ENCODE peak calls at places on chromosomes 1 and 21, in six cellular contexts. One of them, this sample, is unnamed.

GRCh38 chr21:36203603-36203889 is 46.9 kb downstream of the DOP1B start:
- DNase-seq in HepG2: peak; percentile 34
- DNase-seq in H1: no peak
- DNase-seq in GM12891: peak; percentile 49
- DNase-seq in K562: peak; percentile 24
- DNase-seq in GM12878: peak; percentile 16
- DNase-seq in this sample: peak; percentile 40

GRCh38 chr1:228152918-228153258 is 3.2 kb downstream of the GJC2 start:
- DNase-seq in HepG2: no peak
- DNase-seq in H1: no peak
- DNase-seq in GM12891: peak; percentile 12
- DNase-seq in K562: no peak
- DNase-seq in GM12878: no peak
- DNase-seq in this sample: no peak

GRCh38 chr21:15870819-15871218 is 141.0 kb downstream of the USP25 start:
- DNase-seq in HepG2: no peak
- DNase-seq in H1: no peak
- DNase-seq in GM12891: no peak
- DNase-seq in K562: no peak
- DNase-seq in GM12878: no peak
- DNase-seq in this sample: no peak

GRCh38 chr1:57843760-57844159 is 419.9 kb upstream of the DAB1 start:
- DNase-seq in HepG2: no peak
- DNase-seq in H1: no peak
- DNase-seq in GM12891: no peak
- DNase-seq in K562: no peak
- DNase-seq in GM12878: no peak
- DNase-seq in this sample: no peak

GRCh38 chr1:186102559-186103148 is 272.4 kb downstream of the TPR start:
- DNase-seq in HepG2: no peak
- DNase-seq in H1: no peak
- DNase-seq in GM12891: no peak
- DNase-seq in K562: peak; percentile 42
- DNase-seq in GM12878: no peak
- DNase-seq in this sample: no peak

GRCh38 chr1:94720091-94720793 is 99.9 kb upstream of the SLC44A3 start:
- DNase-seq in HepG2: no peak
- DNase-seq in H1: no peak
- DNase-seq in GM12891: peak; percentile 50
- DNase-seq in K562: no peak
- DNase-seq in GM12878: peak; percentile 60
- DNase-seq in this sample: peak; percentile 37

GRCh38 chr1:156413310-156414246 is 44.6 kb downstream of the RHBG start:
- DNase-seq in HepG2: no peak
- DNase-seq in H1: no peak
- DNase-seq in GM12891: no peak
- DNase-seq in K562: no peak
- DNase-seq in GM12878: no peak
- DNase-seq in this sample: no peak

GRCh38 chr21:25283720-25284119 is 323.6 kb downstream of the MRPL39 start:
- DNase-seq in HepG2: peak; percentile 0
- DNase-seq in H1: no peak
- DNase-seq in GM12891: no peak
- DNase-seq in K562: no peak
- DNase-seq in GM12878: no peak
- DNase-seq in this sample: no peak

GRCh38 chr1:160777486-160778089 is 18.4 kb upstream of the LY9 start:
- DNase-seq in HepG2: peak; percentile 27
- DNase-seq in H1: peak; percentile 70
- DNase-seq in GM12891: no peak
- DNase-seq in K562: peak; percentile 69
- DNase-seq in GM12878: no peak
- DNase-seq in this sample: no peak

GRCh38 chr1:247177755-247178154 is 5.9 kb upstream of the ZNF124 start:
- DNase-seq in HepG2: no peak
- DNase-seq in H1: no peak
- DNase-seq in GM12891: no peak
- DNase-seq in K562: no peak
- DNase-seq in GM12878: no peak
- DNase-seq in this sample: no peak

GRCh38 chr1:54274448-54274847 is 74.5 kb downstream of the MRPL37 start:
- DNase-seq in HepG2: no peak
- DNase-seq in H1: no peak
- DNase-seq in GM12891: no peak
- DNase-seq in K562: no peak
- DNase-seq in GM12878: no peak
- DNase-seq in this sample: no peak

GRCh38 chr1:20399606-20400180 is 86.3 kb downstream of the CAMK2N1 start:
- DNase-seq in HepG2: no peak
- DNase-seq in H1: no peak
- DNase-seq in GM12891: no peak
- DNase-seq in K562: no peak
- DNase-seq in GM12878: no peak
- DNase-seq in this sample: no peak

DNA sequence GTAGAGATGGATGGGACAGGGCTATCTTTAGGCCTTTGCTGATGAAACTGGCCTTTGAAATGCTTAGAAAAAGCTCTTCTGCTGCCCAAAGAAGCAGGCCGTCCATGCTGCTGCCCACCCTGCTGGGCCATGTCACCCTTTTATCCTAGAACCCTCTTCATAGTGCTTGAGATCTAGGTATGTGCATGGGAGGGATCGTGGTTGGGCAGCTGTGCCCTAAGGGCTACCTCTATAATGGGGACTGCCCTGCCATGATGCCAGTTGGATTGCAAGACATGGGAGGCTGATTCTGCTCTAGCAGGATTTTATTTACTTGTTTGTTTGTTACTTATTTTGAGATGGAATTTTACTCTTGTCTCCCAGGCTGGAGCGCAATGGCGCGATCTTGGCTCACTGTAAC is 69.0 kb downstream of the HHAT start:
- DNase-seq in HepG2: no peak
- DNase-seq in H1: no peak
- DNase-seq in GM12891: no peak
- DNase-seq in K562: no peak
- DNase-seq in GM12878: no peak
- DNase-seq in this sample: no peak
- TF ChIP-seq TAF1 in HepG2: no peak
- TF ChIP-seq TAF1 in H1: no peak
- TF ChIP-seq TAF1 in GM12891: no peak
- TF ChIP-seq TAF1 in K562: no peak
- TF ChIP-seq TAF1 in GM12878: no peak
- TF ChIP-seq TAF1 in this sample: no peak

DNA sequence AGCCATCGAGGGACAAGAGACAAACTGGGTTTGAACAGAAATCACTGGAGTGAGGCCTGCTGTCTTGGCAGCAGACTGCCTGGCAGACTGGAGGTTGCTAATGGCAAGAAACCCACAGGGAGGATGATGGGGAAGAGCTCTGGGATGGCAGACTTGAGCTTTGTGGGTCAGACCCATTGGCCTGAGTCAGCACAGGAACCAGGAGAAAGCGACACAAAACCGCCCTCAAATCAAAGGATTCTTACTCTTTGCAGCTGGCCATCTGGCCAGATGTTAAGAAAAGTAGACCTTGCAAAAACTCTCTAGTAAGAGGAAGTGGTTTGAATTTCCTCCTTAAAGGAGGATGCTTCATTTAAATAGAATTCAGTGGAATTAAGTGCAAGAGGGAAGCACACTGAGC is 195.2 kb upstream of the JUN start:
- DNase-seq in HepG2: no peak
- DNase-seq in H1: no peak
- DNase-seq in GM12891: no peak
- DNase-seq in K562: no peak
- DNase-seq in GM12878: no peak
- DNase-seq in this sample: no peak
- TF ChIP-seq POLR2AphosphoS5 in HepG2: no peak
- TF ChIP-seq POLR2AphosphoS5 in H1: no peak
- TF ChIP-seq POLR2AphosphoS5 in GM12891: no peak
- TF ChIP-seq POLR2AphosphoS5 in K562: no peak
- TF ChIP-seq POLR2AphosphoS5 in GM12878: no peak
- TF ChIP-seq POLR2AphosphoS5 in this sample: no peak

GRCh38 chr1:1460540-1461130 is 10.9 kb upstream of the ATAD3B start:
- DNase-seq in HepG2: no peak
- DNase-seq in H1: no peak
- DNase-seq in GM12891: no peak
- DNase-seq in K562: no peak
- DNase-seq in GM12878: no peak
- DNase-seq in this sample: no peak

GRCh38 chr1:1463312-1463711 is 8.3 kb upstream of the ATAD3B start:
- DNase-seq in HepG2: no peak
- DNase-seq in H1: no peak
- DNase-seq in GM12891: no peak
- DNase-seq in K562: no peak
- DNase-seq in GM12878: no peak
- DNase-seq in this sample: no peak

GRCh38 chr1:1461721-1462317 is 9.7 kb upstream of the ATAD3B start:
- DNase-seq in HepG2: no peak
- DNase-seq in H1: no peak
- DNase-seq in GM12891: no peak
- DNase-seq in K562: no peak
- DNase-seq in GM12878: no peak
- DNase-seq in this sample: no peak

GRCh38 chr1:1462318-1462966 is 9.1 kb upstream of the ATAD3B start:
- DNase-seq in HepG2: peak; percentile 51
- DNase-seq in H1: no peak
- DNase-seq in GM12891: no peak
- DNase-seq in K562: no peak
- DNase-seq in GM12878: peak; percentile 36
- DNase-seq in this sample: peak; percentile 69
- TF ChIP-seq POLR2A in HepG2: peak; percentile 40
- TF ChIP-seq POLR2A in H1: no peak
- TF ChIP-seq POLR2A in GM12891: no peak
- TF ChIP-seq POLR2A in K562: no peak
- TF ChIP-seq POLR2A in GM12878: peak; percentile 22
- TF ChIP-seq POLR2A in this sample: no peak

DNA sequence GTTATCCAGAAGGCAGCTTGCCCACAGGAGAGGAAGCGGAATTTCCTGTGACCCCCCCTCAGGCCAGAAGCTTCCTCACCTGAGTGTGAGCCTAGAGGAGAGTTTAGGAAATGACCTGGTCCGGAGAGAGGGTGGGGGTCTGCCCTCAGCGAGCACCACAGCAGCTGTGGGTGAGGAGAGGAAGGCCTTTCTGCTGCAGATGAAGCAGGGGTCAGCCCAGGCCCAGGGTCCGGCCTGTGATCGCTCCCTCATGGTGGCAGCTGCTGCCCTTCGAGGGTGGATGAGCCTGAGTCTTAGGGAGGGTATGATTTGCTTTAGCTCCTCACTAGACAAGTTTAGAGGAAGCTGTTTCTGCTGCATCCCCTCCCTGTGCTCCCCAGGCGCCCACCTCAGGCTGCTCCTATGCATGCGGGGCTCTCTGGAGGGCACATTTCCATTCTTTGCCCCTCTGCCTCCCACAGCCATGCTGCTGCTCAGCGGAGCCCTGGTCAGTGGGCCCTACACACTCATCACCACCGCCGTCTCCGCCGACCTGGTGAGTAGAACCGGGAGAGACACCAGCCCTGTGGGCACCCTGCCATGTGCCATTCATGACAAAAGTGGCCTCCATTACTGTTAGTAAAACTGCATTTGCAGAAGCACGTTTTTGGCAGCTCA is 53.0 kb downstream of the SLC37A1 start:
- DNase-seq in HepG2: no peak
- DNase-seq in H1: no peak
- DNase-seq in GM12891: no peak
- DNase-seq in K562: no peak
- DNase-seq in GM12878: no peak
- DNase-seq in this sample: no peak
- TF ChIP-seq TAF1 in HepG2: no peak
- TF ChIP-seq TAF1 in H1: no peak
- TF ChIP-seq TAF1 in GM12891: no peak
- TF ChIP-seq TAF1 in K562: no peak
- TF ChIP-seq TAF1 in GM12878: no peak
- TF ChIP-seq TAF1 in this sample: no peak

DNA sequence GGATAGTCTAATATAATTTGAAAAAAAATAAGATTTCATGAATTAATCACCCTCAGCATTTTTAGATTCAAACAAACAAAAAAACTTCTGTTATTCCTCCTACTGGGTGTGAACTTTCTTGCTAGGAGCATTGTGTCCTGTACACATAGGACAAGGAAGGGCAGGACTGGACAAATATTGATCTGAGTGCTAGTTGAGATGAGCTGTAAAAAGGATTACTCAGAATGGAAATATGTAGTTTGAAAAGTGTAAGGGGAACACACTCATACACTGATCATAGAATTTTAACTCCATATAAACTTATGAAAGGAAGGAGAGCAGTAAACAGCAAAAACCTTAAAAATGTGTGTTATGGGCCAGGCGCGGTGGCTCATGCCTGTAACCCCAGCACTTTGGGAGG is 156.5 kb upstream of the ZNF648 start:
- DNase-seq in HepG2: no peak
- DNase-seq in H1: no peak
- DNase-seq in GM12891: no peak
- DNase-seq in K562: no peak
- DNase-seq in GM12878: no peak
- DNase-seq in this sample: no peak
- TF ChIP-seq POLR2AphosphoS5 in HepG2: no peak
- TF ChIP-seq POLR2AphosphoS5 in H1: no peak
- TF ChIP-seq POLR2AphosphoS5 in GM12891: no peak
- TF ChIP-seq POLR2AphosphoS5 in K562: no peak
- TF ChIP-seq POLR2AphosphoS5 in GM12878: no peak
- TF ChIP-seq POLR2AphosphoS5 in this sample: no peak

DNA sequence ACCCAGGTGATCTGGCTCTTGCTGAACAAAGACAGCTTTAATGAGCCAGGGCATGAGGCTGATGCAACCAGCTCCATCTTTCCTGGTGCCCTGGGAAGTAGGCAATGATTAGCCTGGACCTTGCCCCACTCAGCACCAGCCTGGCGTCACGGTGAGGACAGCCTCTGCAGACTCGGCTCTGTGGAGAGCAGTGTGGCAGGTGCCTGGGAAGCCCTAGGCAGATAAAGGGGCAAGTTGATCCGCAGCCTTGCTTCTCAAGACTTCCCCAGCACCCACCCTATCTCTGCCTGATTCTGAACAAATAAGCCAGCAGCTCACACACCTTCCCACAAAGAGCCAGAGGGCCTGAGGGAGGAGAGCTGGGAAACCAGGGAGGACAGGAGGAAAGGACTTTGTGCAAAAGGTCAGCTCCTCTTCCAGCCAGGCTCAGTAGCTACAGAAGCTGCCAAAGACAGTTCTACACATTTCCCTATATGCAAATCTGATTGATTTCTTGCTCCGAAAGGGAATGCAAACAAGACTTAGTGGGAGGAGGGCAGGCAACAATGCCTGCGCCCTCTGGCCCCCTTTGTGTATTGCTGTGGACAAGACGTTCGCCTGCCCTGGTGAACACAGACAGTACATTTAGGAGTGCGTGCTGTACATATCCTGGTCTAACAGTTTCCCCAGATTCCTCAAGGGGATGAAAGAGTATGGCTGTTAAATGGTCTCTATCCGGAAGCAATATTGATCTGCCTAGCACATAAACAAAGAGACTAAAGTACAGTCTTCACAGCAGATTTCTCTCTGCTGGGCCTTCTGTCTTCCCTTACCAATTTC is 63.8 kb downstream of the BCAR3 start:
- DNase-seq in HepG2: peak; percentile 94
- DNase-seq in H1: no peak
- DNase-seq in GM12891: no peak
- DNase-seq in K562: no peak
- DNase-seq in GM12878: no peak
- DNase-seq in this sample: no peak
- TF ChIP-seq POLR2A in HepG2: peak; percentile 86
- TF ChIP-seq POLR2A in H1: no peak
- TF ChIP-seq POLR2A in GM12891: no peak
- TF ChIP-seq POLR2A in K562: no peak
- TF ChIP-seq POLR2A in GM12878: no peak
- TF ChIP-seq POLR2A in this sample: no peak

This sample was measured in GM12892.